ENCODE peak calls at places on chromosomes 7 and 10, in nine cellular contexts. M is colonic mucosa, L is HepG2, O is testis, R is cardiac muscle cell, Z is body of pancreas, K is astrocyte of the spinal cord, N is hepatocyte, U is thoracic aorta. C is an unnamed sample.

GRCh38 chr7:101814996-101815825 is 2.2 kb upstream of the CUX1 start:
- DNase-seq in K (no peak), R (peak), O (peak), Z (peak), N (peak), M (peak), U (no peak), L (no peak), C (no peak)

GRCh38 chr10:63901228-63901627 is 380.0 kb downstream of the REEP3 start:
- DNase-seq in R (no peak), M (no peak), L (no peak), Z (no peak), K (no peak), U (no peak), N (no peak), O (no peak), C (no peak)

GRCh38 chr10:105247831-105248499 is 606.9 kb downstream of the SORCS3 start:
- DNase-seq in Z (no peak), N (no peak), O (no peak), M (no peak), K (no peak), U (no peak), L (no peak), R (no peak), C (no peak)

GRCh38 chr10:111516144-111516543 is 439.3 kb downstream of the ADRA2A start:
- DNase-seq in K (no peak), N (no peak), Z (no peak), O (no peak), M (no peak), L (no peak), U (no peak), R (no peak), C (no peak)

GRCh38 chr7:100503350-100503735 is 19.6 kb downstream of the NYAP1 start:
- DNase-seq in N (peak), L (peak), O (no peak), K (no peak), R (peak), M (no peak), Z (no peak), U (no peak), C (peak)

GRCh38 chr10:68153473-68154210 is 44.4 kb downstream of the MYPN start:
- DNase-seq in M (peak), O (peak), N (peak), Z (peak), U (peak), L (peak), R (peak), K (peak), C (peak)

GRCh38 chr7:97798036-97799019 is 66.4 kb downstream of the TAC1 start:
- DNase-seq in U (no peak), M (peak), Z (no peak), R (no peak), N (peak), K (no peak), O (no peak), L (no peak), C (no peak)

GRCh38 chr7:31100445-31100844 is 48.3 kb downstream of the ADCYAP1R1 start:
- DNase-seq in N (no peak), L (no peak), O (no peak), Z (no peak), R (peak), M (no peak), K (peak), U (no peak), C (peak)

GRCh38 chr7:133754718-133755117 is 372.4 kb upstream of the LRGUK start:
- DNase-seq in L (no peak), U (no peak), K (peak), N (no peak), O (no peak), M (no peak), R (no peak), Z (no peak), C (peak)

GRCh38 chr7:85287126-85287825 is 100.4 kb upstream of the SEMA3D start:
- DNase-seq in N (peak), U (no peak), O (no peak), R (peak), M (no peak), L (no peak), K (peak), Z (no peak), C (peak)

GRCh38 chr7:10436302-10436701 is 537.4 kb upstream of the PHF14 start:
- DNase-seq in U (no peak), R (no peak), N (no peak), O (no peak), K (no peak), L (no peak), Z (no peak), M (no peak), C (no peak)

GRCh38 chr10:21020545-21020944 is 123.4 kb upstream of the NEBL start:
- DNase-seq in N (peak), R (peak), L (peak), K (peak), M (peak), Z (no peak), O (peak), U (no peak), C (peak)

GRCh38 chr7:96899108-96899507 is 106.2 kb upstream of the DLX6 start:
- DNase-seq in L (no peak), K (no peak), Z (no peak), U (no peak), O (no peak), N (no peak), R (no peak), M (no peak), C (no peak)

GRCh38 chr7:48182736-48183369 is 11.6 kb downstream of the ABCA13 start:
- DNase-seq in O (no peak), Z (no peak), M (no peak), K (peak), L (no peak), U (no peak), N (no peak), R (no peak), C (peak)

GRCh38 chr10:1047937-1048336 is 982 bp downstream of the IDI1 start:
- DNase-seq in N (no peak), L (no peak), K (no peak), O (peak), M (peak), Z (no peak), U (no peak), R (no peak), C (no peak)

GRCh38 chr10:12687996-12688395 is 313.5 kb downstream of the CCDC3 start:
- DNase-seq in Z (no peak), N (no peak), K (no peak), R (no peak), L (no peak), U (no peak), M (no peak), O (no peak), C (no peak)

GRCh38 chr10:42475168-42476098 is 162.9 kb downstream of the ZNF33B start:
- DNase-seq in M (no peak), R (peak), O (peak), U (no peak), K (no peak), Z (peak), L (peak), N (no peak), C (peak)

GRCh38 chr7:121797283-121798037 is 75.5 kb upstream of the PTPRZ1 start:
- DNase-seq in N (no peak), U (no peak), Z (no peak), R (peak), K (peak), O (no peak), M (no peak), L (no peak), C (peak)

GRCh38 chr10:122448600-122448999 is 5.9 kb upstream of the ARMS2 start:
- DNase-seq in L (no peak), K (no peak), O (no peak), N (no peak), R (no peak), Z (no peak), U (no peak), M (no peak), C (no peak)

GRCh38 chr7:45580053-45580872 is 6.1 kb downstream of the ADCY1 start:
- DNase-seq in O (no peak), U (no peak), M (no peak), Z (no peak), R (no peak), N (no peak), K (no peak), L (no peak), C (peak)

GRCh38 chr7:47295606-47296005 is 286.3 kb downstream of the TNS3 start:
- DNase-seq in L (no peak), K (no peak), Z (no peak), M (peak), N (no peak), O (no peak), R (no peak), U (no peak), C (no peak)

GRCh38 chr10:113132651-113133088 is 182.6 kb downstream of the TCF7L2 start:
- DNase-seq in K (no peak), O (no peak), R (peak), U (no peak), M (no peak), L (no peak), N (no peak), Z (peak), C (no peak)

GRCh38 chr10:86946215-86947170 is 10.9 kb downstream of the MMRN2 start:
- DNase-seq in N (no peak), Z (peak), M (peak), L (no peak), O (no peak), R (no peak), K (no peak), U (peak), C (no peak)

GRCh38 chr7:131895541-131896173 is 339.2 kb upstream of the PODXL start:
- DNase-seq in N (peak), K (peak), O (no peak), R (peak), L (no peak), M (no peak), Z (no peak), U (no peak), C (peak)

GRCh38 chr10:50385610-50386009 is 134.3 kb upstream of the ASAH2 start:
- DNase-seq in U (no peak), O (peak), R (peak), K (no peak), N (no peak), Z (no peak), L (peak), M (no peak), C (peak)

GRCh38 chr10:78892383-78893191 is 176.2 kb upstream of the ZMIZ1 start:
- DNase-seq in R (peak), N (no peak), Z (no peak), U (no peak), M (peak), O (no peak), K (no peak), L (no peak), C (peak)

GRCh38 chr10:33706191-33706590 is 371.7 kb upstream of the NRP1 start:
- DNase-seq in L (no peak), R (peak), U (no peak), Z (no peak), K (peak), N (no peak), O (no peak), M (no peak), C (peak)

GRCh38 chr10:116613486-116613885 is 7.3 kb upstream of the PNLIPRP2 start:
- DNase-seq in M (no peak), Z (peak), L (no peak), U (no peak), N (no peak), O (no peak), K (no peak), R (no peak), C (no peak)

GRCh38 chr10:74924251-74924954 is 98.0 kb downstream of the KAT6B start:
- DNase-seq in U (no peak), N (peak), R (peak), L (no peak), M (no peak), K (peak), Z (no peak), O (no peak), C (peak)

GRCh38 chr10:67288688-67289410 is 363.0 kb downstream of the LRRTM3 start:
- DNase-seq in K (no peak), L (peak), N (no peak), R (no peak), M (no peak), O (no peak), U (no peak), Z (no peak), C (no peak)

GRCh38 chr10:103835121-103836045 is 20.0 kb downstream of the SH3PXD2A start:
- DNase-seq in R (peak), K (peak), U (no peak), N (peak), O (peak), Z (peak), M (peak), L (no peak), C (peak)
- TF ChIP-seq CTCF in R (no peak), K (no peak), U (no peak), N (no peak), O (no peak), Z (no peak), M (no peak), L (no peak), C (no peak)

GRCh38 chr10:7412482-7413251 is 1.8 kb upstream of the SFMBT2 start:
- DNase-seq in M (peak), Z (peak), O (peak), K (no peak), R (no peak), L (no peak), U (no peak), N (peak), C (no peak)
- H3K4me3 ChIP-seq in M (peak), Z (no peak), O (peak), K (no peak), R (peak), L (no peak), U (peak), N (no peak), C (no peak)

GRCh38 chr7:137091396-137091795 is 222.9 kb downstream of the CHRM2 start:
- DNase-seq in R (peak), N (peak), L (no peak), K (peak), Z (no peak), O (no peak), U (no peak), M (no peak), C (peak)
- TF ChIP-seq CTCF in R (peak), N (peak), L (peak), K (peak), Z (no peak), O (no peak), U (no peak), M (no peak), C (peak)

GRCh38 chr10:17673517-17674051 is 29.6 kb downstream of the STAM start:
- DNase-seq in L (peak), N (peak), O (no peak), M (no peak), Z (no peak), K (peak), R (peak), U (no peak), C (peak)
- H3K4me3 ChIP-seq in L (no peak), N (no peak), O (no peak), M (no peak), Z (no peak), K (no peak), R (no peak), U (no peak), C (no peak)

C was measured in choroid plexus epithelial cell.